ENCODE peak calls at places on chromosomes 7 and 10, in eight cellular contexts. One of them, this sample, is unnamed.
A peak's percentile ranks its signal among the peaks of the same experiment; 100 is the strongest.

GRCh38 chr10:59303018-59303417 is 59.3 kb downstream of the FAM13C start:
- DNase-seq in choroid plexus epithelial cell: no peak
- DNase-seq in NCI-H1694 treated with DMSO at 0.1 percent for 48 hours: no peak
- DNase-seq in prostate gland: no peak
- DNase-seq in H7: peak; percentile 8
- DNase-seq in heart right ventricle: no peak
- DNase-seq in fibroblast of lung: no peak
- DNase-seq in NCI-H1048: no peak
- DNase-seq in this sample: no peak

GRCh38 chr10:71234017-71234894 is 21.9 kb downstream of the UNC5B start:
- DNase-seq in choroid plexus epithelial cell: no peak
- DNase-seq in H7: no peak
- DNase-seq in prostate gland: no peak
- DNase-seq in heart right ventricle: no peak
- DNase-seq in NCI-H1694 treated with DMSO at 0.1 percent for 48 hours: no peak
- DNase-seq in NCI-H1048: no peak
- DNase-seq in fibroblast of lung: no peak
- DNase-seq in this sample: no peak

GRCh38 chr7:149732611-149733010 is 40.8 kb downstream of the ZNF467 start:
- DNase-seq in NCI-H1694 treated with DMSO at 0.1 percent for 48 hours: no peak
- DNase-seq in NCI-H1048: no peak
- DNase-seq in prostate gland: no peak
- DNase-seq in heart right ventricle: no peak
- DNase-seq in H7: no peak
- DNase-seq in choroid plexus epithelial cell: no peak
- DNase-seq in fibroblast of lung: no peak
- DNase-seq in this sample: no peak

GRCh38 chr10:95513941-95514392 is 47.2 kb downstream of the SORBS1 start:
- DNase-seq in NCI-H1048: no peak
- DNase-seq in NCI-H1694 treated with DMSO at 0.1 percent for 48 hours: no peak
- DNase-seq in H7: no peak
- DNase-seq in prostate gland: peak; percentile 39
- DNase-seq in fibroblast of lung: peak; percentile 27
- DNase-seq in choroid plexus epithelial cell: peak; percentile 31
- DNase-seq in heart right ventricle: peak; percentile 51
- DNase-seq in this sample: peak; percentile 58

GRCh38 chr10:114779803-114780609 is 41.6 kb upstream of the FHIP2A start:
- DNase-seq in fibroblast of lung: peak; percentile 94
- DNase-seq in heart right ventricle: no peak
- DNase-seq in H7: no peak
- DNase-seq in NCI-H1694 treated with DMSO at 0.1 percent for 48 hours: no peak
- DNase-seq in NCI-H1048: no peak
- DNase-seq in prostate gland: peak; percentile 73
- DNase-seq in choroid plexus epithelial cell: peak; percentile 78
- DNase-seq in this sample: no peak

GRCh38 chr10:91788527-91788926 is 9.7 kb upstream of the TNKS2 start:
- DNase-seq in prostate gland: no peak
- DNase-seq in choroid plexus epithelial cell: no peak
- DNase-seq in fibroblast of lung: no peak
- DNase-seq in NCI-H1048: no peak
- DNase-seq in H7: no peak
- DNase-seq in NCI-H1694 treated with DMSO at 0.1 percent for 48 hours: no peak
- DNase-seq in heart right ventricle: no peak
- DNase-seq in this sample: no peak

GRCh38 chr10:103839513-103839864 is 15.9 kb downstream of the SH3PXD2A start:
- DNase-seq in NCI-H1048: no peak
- DNase-seq in H7: peak; percentile 69
- DNase-seq in NCI-H1694 treated with DMSO at 0.1 percent for 48 hours: peak; percentile 43
- DNase-seq in prostate gland: no peak
- DNase-seq in choroid plexus epithelial cell: no peak
- DNase-seq in heart right ventricle: no peak
- DNase-seq in fibroblast of lung: no peak
- DNase-seq in this sample: no peak

GRCh38 chr10:101139421-101139911 is 8.4 kb downstream of the TLX1 start:
- DNase-seq in H7: peak; percentile 91
- DNase-seq in NCI-H1694 treated with DMSO at 0.1 percent for 48 hours: no peak
- DNase-seq in choroid plexus epithelial cell: no peak
- DNase-seq in fibroblast of lung: peak; percentile 18
- DNase-seq in heart right ventricle: no peak
- DNase-seq in prostate gland: no peak
- DNase-seq in NCI-H1048: no peak
- DNase-seq in this sample: no peak

GRCh38 chr7:124457841-124458240 is 307.8 kb downstream of the GPR37 start:
- DNase-seq in heart right ventricle: no peak
- DNase-seq in H7: no peak
- DNase-seq in NCI-H1048: no peak
- DNase-seq in prostate gland: no peak
- DNase-seq in choroid plexus epithelial cell: peak; percentile 31
- DNase-seq in fibroblast of lung: peak; percentile 67
- DNase-seq in NCI-H1694 treated with DMSO at 0.1 percent for 48 hours: no peak
- DNase-seq in this sample: no peak

GRCh38 chr10:44399478-44400451 is 14.9 kb upstream of the CXCL12 start:
- DNase-seq in choroid plexus epithelial cell: no peak
- DNase-seq in NCI-H1694 treated with DMSO at 0.1 percent for 48 hours: no peak
- DNase-seq in fibroblast of lung: no peak
- DNase-seq in heart right ventricle: no peak
- DNase-seq in H7: no peak
- DNase-seq in prostate gland: no peak
- DNase-seq in NCI-H1048: no peak
- DNase-seq in this sample: peak; percentile 30

GRCh38 chr7:27111753-27112277 is 9.3 kb upstream of the HOXA2 start:
- DNase-seq in NCI-H1048: no peak
- DNase-seq in fibroblast of lung: peak; percentile 56
- DNase-seq in choroid plexus epithelial cell: no peak
- DNase-seq in NCI-H1694 treated with DMSO at 0.1 percent for 48 hours: no peak
- DNase-seq in prostate gland: no peak
- DNase-seq in heart right ventricle: no peak
- DNase-seq in H7: no peak
- DNase-seq in this sample: no peak

GRCh38 chr10:62056660-62057059 is 155.2 kb downstream of the ARID5B start:
- DNase-seq in prostate gland: no peak
- DNase-seq in fibroblast of lung: no peak
- DNase-seq in heart right ventricle: no peak
- DNase-seq in NCI-H1048: no peak
- DNase-seq in choroid plexus epithelial cell: no peak
- DNase-seq in H7: no peak
- DNase-seq in NCI-H1694 treated with DMSO at 0.1 percent for 48 hours: no peak
- DNase-seq in this sample: no peak

GRCh38 chr7:24572421-24573007 is 738 bp upstream of the PALS2 start:
- DNase-seq in prostate gland: peak; percentile 24
- DNase-seq in heart right ventricle: peak; percentile 5
- DNase-seq in fibroblast of lung: peak; percentile 36
- DNase-seq in NCI-H1694 treated with DMSO at 0.1 percent for 48 hours: no peak
- DNase-seq in NCI-H1048: no peak
- DNase-seq in choroid plexus epithelial cell: peak; percentile 19
- DNase-seq in H7: peak; percentile 19
- DNase-seq in this sample: peak; percentile 68

GRCh38 chr7:10860516-10860915 is 113.2 kb upstream of the PHF14 start:
- DNase-seq in NCI-H1694 treated with DMSO at 0.1 percent for 48 hours: no peak
- DNase-seq in choroid plexus epithelial cell: no peak
- DNase-seq in prostate gland: no peak
- DNase-seq in fibroblast of lung: no peak
- DNase-seq in heart right ventricle: no peak
- DNase-seq in NCI-H1048: no peak
- DNase-seq in H7: peak; percentile 19
- DNase-seq in this sample: no peak

GRCh38 chr7:6106140-6106904 is 75.1 kb downstream of the ANKRD61 start:
- DNase-seq in NCI-H1694 treated with DMSO at 0.1 percent for 48 hours: peak; percentile 30
- DNase-seq in choroid plexus epithelial cell: peak; percentile 74
- DNase-seq in heart right ventricle: no peak
- DNase-seq in H7: no peak
- DNase-seq in prostate gland: peak; percentile 17
- DNase-seq in fibroblast of lung: peak; percentile 64
- DNase-seq in NCI-H1048: no peak
- DNase-seq in this sample: peak; percentile 33

GRCh38 chr10:3783721-3784432 is 1.1 kb downstream of the KLF6 start:
- DNase-seq in heart right ventricle: peak; percentile 81
- DNase-seq in prostate gland: peak; percentile 84
- DNase-seq in fibroblast of lung: peak; percentile 75
- DNase-seq in choroid plexus epithelial cell: peak; percentile 76
- DNase-seq in NCI-H1048: peak; percentile 56
- DNase-seq in NCI-H1694 treated with DMSO at 0.1 percent for 48 hours: no peak
- DNase-seq in H7: peak; percentile 75
- DNase-seq in this sample: peak; percentile 86

GRCh38 chr10:11610855-11611247 is 599 bp downstream of the USP6NL start:
- DNase-seq in heart right ventricle: peak; percentile 14
- DNase-seq in NCI-H1048: no peak
- DNase-seq in fibroblast of lung: peak; percentile 51
- DNase-seq in choroid plexus epithelial cell: peak; percentile 59
- DNase-seq in NCI-H1694 treated with DMSO at 0.1 percent for 48 hours: no peak
- DNase-seq in prostate gland: peak; percentile 24
- DNase-seq in H7: no peak
- DNase-seq in this sample: peak; percentile 65

GRCh38 chr7:134153493-134154093 is 26.5 kb downstream of the LRGUK start:
- DNase-seq in fibroblast of lung: no peak
- DNase-seq in NCI-H1048: no peak
- DNase-seq in choroid plexus epithelial cell: peak; percentile 9
- DNase-seq in NCI-H1694 treated with DMSO at 0.1 percent for 48 hours: no peak
- DNase-seq in H7: no peak
- DNase-seq in prostate gland: no peak
- DNase-seq in heart right ventricle: no peak
- DNase-seq in this sample: no peak